ENCODE peak calls at places on chromosomes 12 and 14, in eight cellular contexts. One of them, this sample, is unnamed.

GRCh38 chr12:52217223-52217622 is 15.8 kb upstream of the KRT7 start:
- DNase-seq in AG04450: no peak
- DNase-seq in WTC11: no peak
- DNase-seq in Panc1: no peak
- DNase-seq in psoas muscle: no peak
- DNase-seq in ovary: peak; percentile 52
- DNase-seq in vagina: no peak
- DNase-seq in IMR-90: no peak
- DNase-seq in this sample: no peak

GRCh38 chr12:70590549-70591226 is 46.5 kb downstream of the PTPRB start:
- DNase-seq in IMR-90: no peak
- DNase-seq in ovary: no peak
- DNase-seq in WTC11: no peak
- DNase-seq in Panc1: no peak
- DNase-seq in vagina: no peak
- DNase-seq in AG04450: no peak
- DNase-seq in psoas muscle: no peak
- DNase-seq in this sample: no peak

GRCh38 chr12:11661491-11662085 is 12.1 kb downstream of the ETV6 start:
- DNase-seq in IMR-90: no peak
- DNase-seq in psoas muscle: no peak
- DNase-seq in ovary: no peak
- DNase-seq in AG04450: no peak
- DNase-seq in Panc1: no peak
- DNase-seq in WTC11: no peak
- DNase-seq in vagina: no peak
- DNase-seq in this sample: no peak

GRCh38 chr12:105369014-105369413 is 38.5 kb downstream of the C12orf75 start:
- DNase-seq in WTC11: no peak
- DNase-seq in Panc1: no peak
- DNase-seq in AG04450: peak; percentile 38
- DNase-seq in vagina: no peak
- DNase-seq in psoas muscle: no peak
- DNase-seq in ovary: no peak
- DNase-seq in IMR-90: peak; percentile 84
- DNase-seq in this sample: no peak

GRCh38 chr14:71765505-71765904 is 166.7 kb upstream of the RGS6 start:
- DNase-seq in AG04450: no peak
- DNase-seq in ovary: no peak
- DNase-seq in psoas muscle: no peak
- DNase-seq in vagina: no peak
- DNase-seq in IMR-90: no peak
- DNase-seq in Panc1: no peak
- DNase-seq in WTC11: no peak
- DNase-seq in this sample: no peak

GRCh38 chr12:57491393-57492280 is 3.8 kb downstream of the MARS1 start:
- DNase-seq in vagina: no peak
- DNase-seq in IMR-90: no peak
- DNase-seq in AG04450: no peak
- DNase-seq in Panc1: no peak
- DNase-seq in ovary: no peak
- DNase-seq in psoas muscle: no peak
- DNase-seq in WTC11: no peak
- DNase-seq in this sample: no peak

GRCh38 chr14:44712095-44712822 is 205.2 kb upstream of the FSCB start:
- DNase-seq in WTC11: no peak
- DNase-seq in ovary: no peak
- DNase-seq in psoas muscle: no peak
- DNase-seq in IMR-90: no peak
- DNase-seq in Panc1: no peak
- DNase-seq in vagina: no peak
- DNase-seq in AG04450: no peak
- DNase-seq in this sample: no peak

GRCh38 chr14:98826618-98827017 is 445.4 kb downstream of the BCL11B start:
- DNase-seq in AG04450: no peak
- DNase-seq in ovary: no peak
- DNase-seq in vagina: no peak
- DNase-seq in psoas muscle: no peak
- DNase-seq in WTC11: no peak
- DNase-seq in Panc1: no peak
- DNase-seq in IMR-90: no peak
- DNase-seq in this sample: no peak

GRCh38 chr14:32478027-32478426 is 148.9 kb downstream of the AKAP6 start:
- DNase-seq in vagina: no peak
- DNase-seq in AG04450: no peak
- DNase-seq in psoas muscle: no peak
- DNase-seq in IMR-90: no peak
- DNase-seq in WTC11: no peak
- DNase-seq in Panc1: no peak
- DNase-seq in ovary: no peak
- DNase-seq in this sample: no peak

GRCh38 chr12:46470975-46471374 is 98.4 kb upstream of the SLC38A2 start:
- DNase-seq in WTC11: no peak
- DNase-seq in IMR-90: peak; percentile 67
- DNase-seq in AG04450: no peak
- DNase-seq in vagina: no peak
- DNase-seq in psoas muscle: no peak
- DNase-seq in ovary: no peak
- DNase-seq in Panc1: no peak
- DNase-seq in this sample: no peak

GRCh38 chr12:39605501-39605900 is 14.1 kb downstream of the ABCD2 start:
- DNase-seq in AG04450: no peak
- DNase-seq in Panc1: no peak
- DNase-seq in IMR-90: no peak
- DNase-seq in WTC11: no peak
- DNase-seq in vagina: no peak
- DNase-seq in psoas muscle: no peak
- DNase-seq in ovary: no peak
- DNase-seq in this sample: no peak

GRCh38 chr12:62505786-62506185 is 39.2 kb downstream of the MON2 start:
- DNase-seq in psoas muscle: no peak
- DNase-seq in IMR-90: no peak
- DNase-seq in Panc1: no peak
- DNase-seq in ovary: no peak
- DNase-seq in AG04450: no peak
- DNase-seq in WTC11: no peak
- DNase-seq in vagina: no peak
- DNase-seq in this sample: no peak

GRCh38 chr12:57040750-57041149 is 9.2 kb downstream of the MYO1A start:
- DNase-seq in IMR-90: no peak
- DNase-seq in AG04450: no peak
- DNase-seq in ovary: no peak
- DNase-seq in vagina: no peak
- DNase-seq in WTC11: no peak
- DNase-seq in Panc1: no peak
- DNase-seq in psoas muscle: no peak
- DNase-seq in this sample: no peak

GRCh38 chr14:22997676-22998323 is 12.1 kb downstream of the C14orf93 start:
- DNase-seq in psoas muscle: no peak
- DNase-seq in WTC11: no peak
- DNase-seq in vagina: no peak
- DNase-seq in IMR-90: no peak
- DNase-seq in ovary: no peak
- DNase-seq in Panc1: no peak
- DNase-seq in AG04450: no peak
- DNase-seq in this sample: no peak

GRCh38 chr14:65910108-65910507 is 497.6 kb downstream of the FUT8 start:
- DNase-seq in Panc1: no peak
- DNase-seq in WTC11: no peak
- DNase-seq in IMR-90: peak; percentile 28
- DNase-seq in vagina: no peak
- DNase-seq in AG04450: no peak
- DNase-seq in ovary: no peak
- DNase-seq in psoas muscle: no peak
- DNase-seq in this sample: no peak

GRCh38 chr12:21683115-21683514 is 25.5 kb upstream of the LDHB start:
- DNase-seq in ovary: no peak
- DNase-seq in WTC11: no peak
- DNase-seq in Panc1: no peak
- DNase-seq in AG04450: no peak
- DNase-seq in psoas muscle: no peak
- DNase-seq in vagina: no peak
- DNase-seq in IMR-90: no peak
- DNase-seq in this sample: no peak

GRCh38 chr14:53378142-53378541 is 225.0 kb upstream of the DDHD1 start:
- DNase-seq in ovary: no peak
- DNase-seq in AG04450: no peak
- DNase-seq in Panc1: no peak
- DNase-seq in psoas muscle: no peak
- DNase-seq in WTC11: no peak
- DNase-seq in vagina: no peak
- DNase-seq in IMR-90: no peak
- DNase-seq in this sample: no peak

GRCh38 chr12:71663561-71664410 is at the start of the genes THAP2 and ZFC3H1:
- DNase-seq in vagina: peak; percentile 99
- DNase-seq in AG04450: peak; percentile 98
- DNase-seq in ovary: peak; percentile 93
- DNase-seq in Panc1: peak; percentile 94
- DNase-seq in WTC11: peak; percentile 91
- DNase-seq in psoas muscle: peak; percentile 89
- DNase-seq in IMR-90: peak; percentile 100
- DNase-seq in this sample: peak; percentile 87
- TF ChIP-seq CTCF in vagina: no peak
- TF ChIP-seq CTCF in AG04450: peak; percentile 45
- TF ChIP-seq CTCF in ovary: peak; percentile 15
- TF ChIP-seq CTCF in Panc1: peak; percentile 52
- TF ChIP-seq CTCF in WTC11: no peak
- TF ChIP-seq CTCF in psoas muscle: peak; percentile 20
- TF ChIP-seq CTCF in IMR-90: peak; percentile 43
- TF ChIP-seq CTCF in this sample: no peak

DNA sequence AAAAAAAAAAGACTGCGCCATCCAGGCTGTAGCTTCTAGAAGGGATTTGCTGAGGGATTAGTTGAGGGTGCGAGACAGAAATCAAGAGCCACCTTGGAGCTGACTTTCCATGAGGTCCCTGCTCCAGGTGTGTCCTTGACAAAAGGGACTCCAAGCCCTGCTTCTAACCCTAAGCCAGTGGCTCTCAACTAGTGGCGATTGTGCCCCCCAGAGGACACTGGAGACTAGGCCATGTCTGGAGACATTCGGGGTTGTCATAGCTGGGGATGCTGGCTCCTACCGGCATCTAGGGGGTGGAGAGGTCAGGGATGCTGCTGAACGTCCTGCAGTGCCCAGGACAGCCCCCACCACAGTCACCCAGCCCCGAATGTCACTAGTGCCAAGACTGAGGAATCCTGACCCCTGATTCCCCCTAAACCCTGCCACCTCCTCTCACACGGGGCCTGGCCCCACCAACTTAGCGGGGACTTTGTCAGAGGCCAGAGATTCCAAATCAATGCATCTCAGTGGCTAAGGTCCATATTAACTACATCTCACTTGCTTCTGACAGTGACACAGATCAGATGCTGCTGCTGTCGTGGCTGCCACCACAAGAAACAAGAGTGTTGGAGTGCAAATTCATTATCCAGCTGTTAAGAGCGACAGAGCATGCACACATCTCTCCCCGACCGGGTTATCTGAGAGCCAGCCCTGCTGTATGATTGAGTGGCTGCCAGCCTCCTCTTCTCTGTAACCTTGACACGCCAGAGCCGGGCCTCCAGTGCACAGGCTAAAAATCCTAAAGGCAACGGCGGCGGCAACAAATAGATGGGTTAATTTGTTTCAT is 40.4 kb downstream of the SPRING1 start:
- DNase-seq in Panc1: no peak
- DNase-seq in vagina: no peak
- DNase-seq in IMR-90: no peak
- DNase-seq in ovary: no peak
- DNase-seq in psoas muscle: no peak
- DNase-seq in AG04450: no peak
- DNase-seq in WTC11: peak; percentile 72
- DNase-seq in this sample: no peak
- TF ChIP-seq CTCF in Panc1: peak; percentile 76
- TF ChIP-seq CTCF in vagina: no peak
- TF ChIP-seq CTCF in IMR-90: peak; percentile 29
- TF ChIP-seq CTCF in ovary: no peak
- TF ChIP-seq CTCF in psoas muscle: no peak
- TF ChIP-seq CTCF in AG04450: peak; percentile 19
- TF ChIP-seq CTCF in WTC11: no peak
- TF ChIP-seq CTCF in this sample: no peak

GRCh38 chr12:50820177-50820576 is 22.5 kb upstream of the TMPRSS12 start:
- DNase-seq in psoas muscle: no peak
- DNase-seq in WTC11: no peak
- DNase-seq in vagina: no peak
- DNase-seq in Panc1: no peak
- DNase-seq in IMR-90: no peak
- DNase-seq in ovary: no peak
- DNase-seq in AG04450: no peak
- DNase-seq in this sample: no peak

GRCh38 chr12:50824914-50825313 is 17.8 kb upstream of the TMPRSS12 start:
- DNase-seq in WTC11: no peak
- DNase-seq in IMR-90: no peak
- DNase-seq in psoas muscle: no peak
- DNase-seq in vagina: no peak
- DNase-seq in ovary: no peak
- DNase-seq in Panc1: no peak
- DNase-seq in AG04450: no peak
- DNase-seq in this sample: no peak

GRCh38 chr12:50828121-50828520 is 14.6 kb upstream of the TMPRSS12 start:
- DNase-seq in IMR-90: no peak
- DNase-seq in Panc1: no peak
- DNase-seq in psoas muscle: no peak
- DNase-seq in AG04450: no peak
- DNase-seq in vagina: no peak
- DNase-seq in WTC11: no peak
- DNase-seq in ovary: no peak
- DNase-seq in this sample: no peak

GRCh38 chr12:50822082-50822481 is 20.6 kb upstream of the TMPRSS12 start:
- DNase-seq in vagina: no peak
- DNase-seq in ovary: no peak
- DNase-seq in AG04450: no peak
- DNase-seq in Panc1: no peak
- DNase-seq in IMR-90: no peak
- DNase-seq in WTC11: no peak
- DNase-seq in psoas muscle: no peak
- DNase-seq in this sample: no peak

DNA sequence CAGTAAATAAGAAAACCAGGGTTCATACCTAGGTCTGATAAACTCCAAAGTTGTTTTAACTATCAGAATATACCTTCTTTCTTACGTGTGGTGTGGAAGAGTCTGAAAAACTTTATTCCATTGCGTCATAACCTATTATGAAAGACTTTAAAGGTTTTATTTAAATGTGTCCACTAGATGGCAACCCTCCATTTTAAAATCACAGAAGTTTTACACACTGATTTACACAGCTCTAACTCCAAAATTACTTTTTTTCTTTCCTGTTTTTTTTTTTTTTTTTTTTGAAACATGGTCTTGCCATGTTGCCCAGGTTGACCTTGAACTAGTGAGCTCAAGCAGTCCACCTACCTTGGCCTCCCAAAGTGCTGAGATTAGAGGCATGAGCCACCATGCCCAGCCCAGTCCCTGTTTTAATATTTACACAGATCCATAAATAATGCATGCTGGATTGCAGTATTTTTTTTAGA is 17.3 kb upstream of the TMPRSS12 start:
- DNase-seq in Panc1: peak; percentile 41
- DNase-seq in psoas muscle: no peak
- DNase-seq in AG04450: peak; percentile 50
- DNase-seq in ovary: no peak
- DNase-seq in vagina: no peak
- DNase-seq in WTC11: no peak
- DNase-seq in IMR-90: peak; percentile 83
- DNase-seq in this sample: no peak
- TF ChIP-seq CTCF in Panc1: peak; percentile 69
- TF ChIP-seq CTCF in psoas muscle: peak; percentile 60
- TF ChIP-seq CTCF in AG04450: peak; percentile 37
- TF ChIP-seq CTCF in ovary: peak; percentile 56
- TF ChIP-seq CTCF in vagina: peak; percentile 61
- TF ChIP-seq CTCF in WTC11: peak; percentile 34
- TF ChIP-seq CTCF in IMR-90: peak; percentile 67
- TF ChIP-seq CTCF in this sample: peak; percentile 40

GRCh38 chr12:4269279-4269991 is 4.1 kb upstream of the CCND2 start:
- DNase-seq in WTC11: peak; percentile 85
- DNase-seq in vagina: no peak
- DNase-seq in Panc1: no peak
- DNase-seq in AG04450: no peak
- DNase-seq in ovary: peak; percentile 82
- DNase-seq in IMR-90: peak; percentile 29
- DNase-seq in psoas muscle: peak; percentile 85
- DNase-seq in this sample: peak; percentile 64
- TF ChIP-seq CTCF in WTC11: no peak
- TF ChIP-seq CTCF in vagina: no peak
- TF ChIP-seq CTCF in Panc1: no peak
- TF ChIP-seq CTCF in AG04450: peak; percentile 1
- TF ChIP-seq CTCF in ovary: peak; percentile 18
- TF ChIP-seq CTCF in IMR-90: peak; percentile 5
- TF ChIP-seq CTCF in psoas muscle: no peak
- TF ChIP-seq CTCF in this sample: peak; percentile 25